ENCODE peak calls at places on chromosomes 13 and 19, in six cellular contexts. One of them, this sample, is unnamed.

GRCh38 chr19:50258918-50259372 is 55.5 kb downstream of the MYH14 start:
- DNase-seq in NCI-H2107: no peak
- DNase-seq in DMS153: no peak
- DNase-seq in NCI-H1105 treated with DMSO at 0.1 percent for 48 hours: no peak
- DNase-seq in EH: no peak
- DNase-seq in D721Med: no peak
- DNase-seq in this sample: no peak

GRCh38 chr19:46082728-46083050 is 41.8 kb downstream of the IGFL3 start:
- DNase-seq in EH: peak; percentile 41
- DNase-seq in D721Med: no peak
- DNase-seq in NCI-H2107: no peak
- DNase-seq in NCI-H1105 treated with DMSO at 0.1 percent for 48 hours: no peak
- DNase-seq in DMS153: no peak
- DNase-seq in this sample: no peak

GRCh38 chr13:26128676-26129075 is 76.9 kb upstream of the SHISA2 start:
- DNase-seq in NCI-H2107: no peak
- DNase-seq in EH: no peak
- DNase-seq in DMS153: no peak
- DNase-seq in D721Med: no peak
- DNase-seq in NCI-H1105 treated with DMSO at 0.1 percent for 48 hours: no peak
- DNase-seq in this sample: no peak

GRCh38 chr13:23715762-23716235 is 145.6 kb downstream of the TNFRSF19 start:
- DNase-seq in NCI-H2107: no peak
- DNase-seq in EH: peak; percentile 31
- DNase-seq in DMS153: no peak
- DNase-seq in D721Med: no peak
- DNase-seq in NCI-H1105 treated with DMSO at 0.1 percent for 48 hours: no peak
- DNase-seq in this sample: no peak

GRCh38 chr19:16825312-16826168 is 3.7 kb upstream of the SIN3B start:
- DNase-seq in DMS153: no peak
- DNase-seq in NCI-H2107: peak; percentile 34
- DNase-seq in EH: peak; percentile 31
- DNase-seq in D721Med: no peak
- DNase-seq in NCI-H1105 treated with DMSO at 0.1 percent for 48 hours: peak; percentile 58
- DNase-seq in this sample: no peak

GRCh38 chr19:39507715-39508364 is 7.1 kb upstream of the SELENOV start:
- DNase-seq in DMS153: no peak
- DNase-seq in NCI-H2107: no peak
- DNase-seq in EH: no peak
- DNase-seq in NCI-H1105 treated with DMSO at 0.1 percent for 48 hours: peak; percentile 48
- DNase-seq in D721Med: no peak
- DNase-seq in this sample: no peak

GRCh38 chr19:3450796-3451411 is 29.4 kb downstream of the SMIM24 start:
- DNase-seq in NCI-H2107: no peak
- DNase-seq in NCI-H1105 treated with DMSO at 0.1 percent for 48 hours: no peak
- DNase-seq in EH: peak; percentile 100
- DNase-seq in DMS153: no peak
- DNase-seq in D721Med: no peak
- DNase-seq in this sample: no peak

GRCh38 chr19:30071871-30072270 is 129.8 kb downstream of the URI1 start:
- DNase-seq in D721Med: no peak
- DNase-seq in EH: no peak
- DNase-seq in DMS153: no peak
- DNase-seq in NCI-H2107: no peak
- DNase-seq in NCI-H1105 treated with DMSO at 0.1 percent for 48 hours: no peak
- DNase-seq in this sample: no peak

GRCh38 chr19:49949735-49950589 is 11.0 kb downstream of the SIGLEC11 start:
- DNase-seq in NCI-H2107: no peak
- DNase-seq in EH: peak; percentile 26
- DNase-seq in DMS153: no peak
- DNase-seq in D721Med: no peak
- DNase-seq in NCI-H1105 treated with DMSO at 0.1 percent for 48 hours: no peak
- DNase-seq in this sample: no peak

GRCh38 chr13:56773148-56773547 is 367.6 kb upstream of the PRR20A start:
- DNase-seq in EH: no peak
- DNase-seq in D721Med: no peak
- DNase-seq in DMS153: no peak
- DNase-seq in NCI-H2107: no peak
- DNase-seq in NCI-H1105 treated with DMSO at 0.1 percent for 48 hours: no peak
- DNase-seq in this sample: no peak

GRCh38 chr19:1690570-1691307 is 38.3 kb upstream of the TCF3 start:
- DNase-seq in NCI-H1105 treated with DMSO at 0.1 percent for 48 hours: no peak
- DNase-seq in EH: peak; percentile 29
- DNase-seq in DMS153: no peak
- DNase-seq in D721Med: no peak
- DNase-seq in NCI-H2107: no peak
- DNase-seq in this sample: peak; percentile 0

GRCh38 chr19:10431943-10432735 is 11.8 kb downstream of the PDE4A start:
- DNase-seq in NCI-H1105 treated with DMSO at 0.1 percent for 48 hours: no peak
- DNase-seq in D721Med: peak; percentile 58
- DNase-seq in DMS153: no peak
- DNase-seq in NCI-H2107: no peak
- DNase-seq in EH: peak; percentile 62
- DNase-seq in this sample: no peak

GRCh38 chr13:49664606-49665005 is 26.7 kb downstream of the EBPL start:
- DNase-seq in NCI-H1105 treated with DMSO at 0.1 percent for 48 hours: no peak
- DNase-seq in EH: no peak
- DNase-seq in D721Med: peak; percentile 48
- DNase-seq in NCI-H2107: no peak
- DNase-seq in DMS153: no peak
- DNase-seq in this sample: no peak

GRCh38 chr19:56301152-56301551 is 13.5 kb downstream of the ZSCAN5A start:
- DNase-seq in DMS153: no peak
- DNase-seq in NCI-H1105 treated with DMSO at 0.1 percent for 48 hours: no peak
- DNase-seq in D721Med: no peak
- DNase-seq in NCI-H2107: no peak
- DNase-seq in EH: no peak
- DNase-seq in this sample: no peak

GRCh38 chr19:18009412-18010066 is 1.6 kb downstream of the ARRDC2 start:
- DNase-seq in DMS153: no peak
- DNase-seq in D721Med: no peak
- DNase-seq in NCI-H2107: no peak
- DNase-seq in NCI-H1105 treated with DMSO at 0.1 percent for 48 hours: no peak
- DNase-seq in EH: peak; percentile 63
- DNase-seq in this sample: no peak

GRCh38 chr13:28324181-28324789 is 170.6 kb downstream of the FLT1 start:
- DNase-seq in EH: peak; percentile 84
- DNase-seq in NCI-H1105 treated with DMSO at 0.1 percent for 48 hours: peak; percentile 14
- DNase-seq in D721Med: peak; percentile 56
- DNase-seq in NCI-H2107: no peak
- DNase-seq in DMS153: peak; percentile 31
- DNase-seq in this sample: no peak

GRCh38 chr19:37981785-37982475 is 74.9 kb downstream of the SIPA1L3 start:
- DNase-seq in D721Med: no peak
- DNase-seq in DMS153: no peak
- DNase-seq in NCI-H2107: no peak
- DNase-seq in EH: peak; percentile 54
- DNase-seq in NCI-H1105 treated with DMSO at 0.1 percent for 48 hours: no peak
- DNase-seq in this sample: no peak

GRCh38 chr13:97259787-97260641 is 37.9 kb downstream of the MBNL2 start:
- DNase-seq in EH: peak; percentile 81
- DNase-seq in NCI-H2107: no peak
- DNase-seq in DMS153: no peak
- DNase-seq in D721Med: no peak
- DNase-seq in NCI-H1105 treated with DMSO at 0.1 percent for 48 hours: no peak
- DNase-seq in this sample: no peak

GRCh38 chr13:27450921-27451461 is 627 bp upstream of the MTIF3 start:
- DNase-seq in NCI-H1105 treated with DMSO at 0.1 percent for 48 hours: peak; percentile 5
- DNase-seq in DMS153: no peak
- DNase-seq in D721Med: no peak
- DNase-seq in NCI-H2107: no peak
- DNase-seq in EH: peak; percentile 62
- DNase-seq in this sample: no peak

GRCh38 chr19:408441-409005 is 424 bp downstream of the C2CD4C start:
- DNase-seq in D721Med: peak; percentile 70
- DNase-seq in NCI-H2107: no peak
- DNase-seq in DMS153: no peak
- DNase-seq in NCI-H1105 treated with DMSO at 0.1 percent for 48 hours: peak; percentile 29
- DNase-seq in EH: no peak
- DNase-seq in this sample: no peak

GRCh38 chr13:77732287-77732686 is 34.8 kb downstream of the SLAIN1 start:
- DNase-seq in DMS153: no peak
- DNase-seq in EH: no peak
- DNase-seq in NCI-H1105 treated with DMSO at 0.1 percent for 48 hours: no peak
- DNase-seq in NCI-H2107: no peak
- DNase-seq in D721Med: no peak
- DNase-seq in this sample: no peak

GRCh38 chr19:5113101-5113557 is 144.2 kb downstream of the KDM4B start:
- DNase-seq in DMS153: no peak
- DNase-seq in EH: peak; percentile 83
- DNase-seq in D721Med: no peak
- DNase-seq in NCI-H1105 treated with DMSO at 0.1 percent for 48 hours: no peak
- DNase-seq in NCI-H2107: no peak
- DNase-seq in this sample: no peak

GRCh38 chr19:5823579-5824281 is 15.8 kb downstream of the FUT6 start:
- DNase-seq in NCI-H2107: no peak
- DNase-seq in NCI-H1105 treated with DMSO at 0.1 percent for 48 hours: no peak
- DNase-seq in EH: peak; percentile 10
- DNase-seq in DMS153: no peak
- DNase-seq in D721Med: no peak
- DNase-seq in this sample: no peak

GRCh38 chr19:43315851-43316250 is 37.6 kb upstream of the CD177 start:
- DNase-seq in NCI-H1105 treated with DMSO at 0.1 percent for 48 hours: no peak
- DNase-seq in EH: no peak
- DNase-seq in DMS153: no peak
- DNase-seq in D721Med: no peak
- DNase-seq in NCI-H2107: no peak
- DNase-seq in this sample: no peak

GRCh38 chr19:58543826-58544590 is at the start of gene TRIM28:
- DNase-seq in NCI-H1105 treated with DMSO at 0.1 percent for 48 hours: no peak
- DNase-seq in EH: peak; percentile 99
- DNase-seq in NCI-H2107: no peak
- DNase-seq in D721Med: peak; percentile 77
- DNase-seq in DMS153: no peak
- DNase-seq in this sample: no peak

GRCh38 chr13:46166221-46166584 is 15.8 kb downstream of the LCP1 start:
- DNase-seq in DMS153: no peak
- DNase-seq in EH: no peak
- DNase-seq in D721Med: no peak
- DNase-seq in NCI-H1105 treated with DMSO at 0.1 percent for 48 hours: no peak
- DNase-seq in NCI-H2107: no peak
- DNase-seq in this sample: no peak

GRCh38 chr13:22103628-22104027 is 432.8 kb downstream of the FGF9 start:
- DNase-seq in DMS153: no peak
- DNase-seq in NCI-H2107: no peak
- DNase-seq in NCI-H1105 treated with DMSO at 0.1 percent for 48 hours: no peak
- DNase-seq in D721Med: no peak
- DNase-seq in EH: no peak
- DNase-seq in this sample: no peak

GRCh38 chr19:55088543-55089265 is 13.0 kb downstream of the EPS8L1 start:
- DNase-seq in EH: peak; percentile 70
- DNase-seq in NCI-H2107: peak; percentile 30
- DNase-seq in D721Med: peak; percentile 85
- DNase-seq in NCI-H1105 treated with DMSO at 0.1 percent for 48 hours: peak; percentile 54
- DNase-seq in DMS153: peak; percentile 25
- DNase-seq in this sample: no peak

GRCh38 chr13:38686635-38687245 is at the start of gene FREM2:
- DNase-seq in DMS153: peak; percentile 82
- DNase-seq in NCI-H1105 treated with DMSO at 0.1 percent for 48 hours: peak; percentile 21
- DNase-seq in EH: no peak
- DNase-seq in NCI-H2107: peak; percentile 15
- DNase-seq in D721Med: peak; percentile 51
- DNase-seq in this sample: peak; percentile 2

GRCh38 chr13:75285310-75285709 is 196.7 kb downstream of the TBC1D4 start:
- DNase-seq in NCI-H2107: no peak
- DNase-seq in NCI-H1105 treated with DMSO at 0.1 percent for 48 hours: no peak
- DNase-seq in DMS153: no peak
- DNase-seq in EH: no peak
- DNase-seq in D721Med: no peak
- DNase-seq in this sample: no peak

GRCh38 chr13:27293051-27293691 is 22.5 kb downstream of the RASL11A start:
- DNase-seq in EH: no peak
- DNase-seq in D721Med: no peak
- DNase-seq in NCI-H1105 treated with DMSO at 0.1 percent for 48 hours: no peak
- DNase-seq in DMS153: no peak
- DNase-seq in NCI-H2107: no peak
- DNase-seq in this sample: no peak

GRCh38 chr19:46825731-46826055 is 25.0 kb downstream of the AP2S1 start:
- DNase-seq in D721Med: no peak
- DNase-seq in NCI-H1105 treated with DMSO at 0.1 percent for 48 hours: no peak
- DNase-seq in DMS153: no peak
- DNase-seq in NCI-H2107: no peak
- DNase-seq in EH: no peak
- DNase-seq in this sample: no peak

GRCh38 chr19:805600-806550 is 8.6 kb downstream of the PTBP1 start:
- DNase-seq in EH: no peak
- DNase-seq in NCI-H1105 treated with DMSO at 0.1 percent for 48 hours: no peak
- DNase-seq in DMS153: no peak
- DNase-seq in D721Med: no peak
- DNase-seq in NCI-H2107: no peak
- DNase-seq in this sample: no peak